ENCODE peak calls at places on chromosomes 1 and 21, in ten cellular contexts. B, A, N, D, E, G, Z, J, R and H are unnamed samples.
A peak's percentile ranks its signal among the peaks of the same experiment; 100 is the strongest.

GRCh38 chr1:31038360-31038759 is 27.2 kb downstream of the PUM1 start:
- DNase-seq in A (no peak), J (no peak), B (no peak), G (no peak), N (no peak), Z (no peak), E (no peak), R (no peak), D (no peak), H (no peak)

GRCh38 chr1:104636581-104636980 is 886.9 kb downstream of the AMY1C start:
- DNase-seq in D (no peak), J (no peak), N (no peak), R (no peak), G (peak; percentile 19), B (no peak), Z (no peak), A (no peak), E (no peak), H (no peak)

GRCh38 chr1:5594056-5594956 is 397.9 kb downstream of the NPHP4 start:
- DNase-seq in B (no peak), E (no peak), J (no peak), A (no peak), R (no peak), D (no peak), G (no peak), Z (no peak), N (no peak), H (no peak)

GRCh38 chr1:56295949-56296929 is 283.1 kb downstream of the PLPP3 start:
- DNase-seq in D (no peak), A (no peak), J (no peak), R (no peak), B (no peak), N (no peak), G (no peak), Z (no peak), E (no peak), H (no peak)

GRCh38 chr1:7373936-7374760 is 396.9 kb upstream of the VAMP3 start:
- DNase-seq in D (no peak), R (no peak), Z (no peak), N (no peak), E (no peak), B (no peak), A (no peak), G (no peak), J (peak; percentile 33), H (no peak)

GRCh38 chr1:45522324-45523104 is 830 bp upstream of the PRDX1 start:
- DNase-seq in D (no peak), B (peak; percentile 23), E (peak; percentile 41), A (no peak), G (no peak), J (peak; percentile 65), N (no peak), R (no peak), Z (no peak), H (no peak)

GRCh38 chr1:65979145-65979544 is 186.4 kb downstream of the PDE4B start:
- DNase-seq in R (peak; percentile 40), E (no peak), N (no peak), G (no peak), A (no peak), D (no peak), Z (no peak), B (no peak), J (no peak), H (no peak)

GRCh38 chr1:15684468-15685283 is 556 bp downstream of the PLEKHM2 start:
- DNase-seq in B (peak; percentile 39), R (peak; percentile 39), D (peak; percentile 59), N (peak; percentile 47), G (peak; percentile 87), A (peak; percentile 72), E (peak; percentile 54), J (peak; percentile 89), Z (peak; percentile 85), H (peak; percentile 44)

GRCh38 chr1:158720620-158721019 is at the start of gene OR6K3:
- DNase-seq in N (no peak), G (no peak), A (no peak), Z (no peak), B (no peak), R (no peak), E (no peak), D (no peak), J (no peak), H (no peak)

GRCh38 chr1:11132571-11133293 is 33.1 kb upstream of the EXOSC10 start:
- DNase-seq in J (no peak), G (peak; percentile 70), D (no peak), R (no peak), B (no peak), E (peak; percentile 20), N (no peak), A (no peak), Z (no peak), H (no peak)
- TF ChIP-seq CTCF in J (no peak), G (no peak), D (no peak), R (no peak), B (no peak), E (no peak), N (no peak), A (no peak), Z (no peak), H (no peak)

GRCh38 chr1:244852694-244853093 is 11.6 kb downstream of the HNRNPU start:
- DNase-seq in G (no peak), R (no peak), Z (no peak), A (no peak), E (no peak), B (no peak), J (no peak), N (no peak), D (no peak), H (no peak)

GRCh38 chr1:244851546-244852231 is 12.7 kb downstream of the HNRNPU start:
- DNase-seq in D (no peak), G (no peak), J (no peak), N (no peak), R (no peak), B (no peak), Z (no peak), A (no peak), E (no peak), H (no peak)

GRCh38 chr1:244850896-244851295 is 13.4 kb downstream of the HNRNPU start:
- DNase-seq in N (no peak), B (no peak), Z (no peak), E (no peak), A (no peak), G (no peak), R (no peak), J (no peak), D (no peak), H (no peak)

GRCh38 chr1:244854865-244855578 is 9.3 kb downstream of the HNRNPU start:
- DNase-seq in R (no peak), E (no peak), D (no peak), A (no peak), J (no peak), N (no peak), Z (no peak), B (no peak), G (no peak), H (no peak)

DNA sequence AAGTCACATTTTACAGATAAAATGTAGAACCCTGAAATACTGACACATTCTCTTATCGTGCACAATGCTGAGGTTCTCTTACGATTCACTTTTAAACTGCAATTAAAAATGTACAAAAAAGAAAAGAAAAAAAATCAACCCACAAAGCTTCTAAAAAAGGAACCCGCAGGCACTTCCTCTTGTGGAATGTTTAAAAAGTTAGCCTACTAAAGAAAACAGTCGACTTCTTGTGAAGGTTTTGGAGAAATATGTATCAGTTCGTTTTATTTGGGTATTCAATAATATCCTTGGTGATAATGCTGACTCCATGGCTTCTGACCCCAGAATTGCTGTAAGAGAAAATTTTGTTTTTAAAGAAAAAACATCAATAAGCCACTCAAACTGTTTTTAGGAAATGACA is 10.2 kb downstream of the HNRNPU start:
- DNase-seq in D (no peak), N (no peak), G (no peak), R (no peak), J (no peak), A (no peak), B (no peak), E (no peak), Z (no peak), H (no peak)
- H3K4me1 ChIP-seq in D (peaks cover 54% of the 10 kb centered on the region), N (peaks cover 15% of the 10 kb centered on the region), G (no peaks in the 10 kb centered on the region), R (peaks cover 32% of the 10 kb centered on the region), J (peaks cover 92% of the 10 kb centered on the region), A (peaks cover 37% of the 10 kb centered on the region), B (no peaks in the 10 kb centered on the region), E (peaks cover 7% of the 10 kb centered on the region), Z (peaks cover 43% of the 10 kb centered on the region), H (peaks cover 7% of the 10 kb centered on the region)

GRCh38 chr21:45438391-45439145 is 33.6 kb downstream of the COL18A1 start:
- DNase-seq in A (no peak), D (no peak), Z (no peak), N (no peak), E (no peak), B (no peak), R (no peak), J (peak; percentile 71), G (no peak), H (no peak)
- H3K4me3 ChIP-seq in A (peak overlapping the region; percentile 38), D (peak overlapping the region; percentile 60), Z (peak overlapping the region; percentile 43), N (no peak overlapping the region), E (no peak overlapping the region), B (peak overlapping the region; percentile 29), R (no peak overlapping the region), J (peak overlapping the region; percentile 13), G (no peak overlapping the region), H (no peak overlapping the region)

GRCh38 chr1:53637726-53638640 is 101.0 kb downstream of the GLIS1 start:
- DNase-seq in B (peak; percentile 8), J (peak; percentile 55), D (no peak), Z (peak; percentile 39), G (no peak), A (no peak), N (no peak), R (no peak), E (no peak), H (peak; percentile 12)

GRCh38 chr1:53638641-53639035 is 100.3 kb downstream of the GLIS1 start:
- DNase-seq in N (no peak), G (no peak), J (no peak), B (peak; percentile 6), R (no peak), A (no peak), Z (peak; percentile 55), E (no peak), D (no peak), H (peak; percentile 27)

GRCh38 chr1:53640696-53641065 is 98.3 kb downstream of the GLIS1 start:
- DNase-seq in R (no peak), G (no peak), Z (no peak), E (no peak), J (peak; percentile 36), D (no peak), A (peak; percentile 6), B (no peak), N (no peak), H (no peak)

GRCh38 chr1:53639996-53640695 is 98.8 kb downstream of the GLIS1 start:
- DNase-seq in B (peak; percentile 5), E (no peak), R (no peak), N (no peak), G (no peak), J (peak; percentile 49), D (no peak), Z (peak; percentile 26), A (peak; percentile 16), H (no peak)

DNA sequence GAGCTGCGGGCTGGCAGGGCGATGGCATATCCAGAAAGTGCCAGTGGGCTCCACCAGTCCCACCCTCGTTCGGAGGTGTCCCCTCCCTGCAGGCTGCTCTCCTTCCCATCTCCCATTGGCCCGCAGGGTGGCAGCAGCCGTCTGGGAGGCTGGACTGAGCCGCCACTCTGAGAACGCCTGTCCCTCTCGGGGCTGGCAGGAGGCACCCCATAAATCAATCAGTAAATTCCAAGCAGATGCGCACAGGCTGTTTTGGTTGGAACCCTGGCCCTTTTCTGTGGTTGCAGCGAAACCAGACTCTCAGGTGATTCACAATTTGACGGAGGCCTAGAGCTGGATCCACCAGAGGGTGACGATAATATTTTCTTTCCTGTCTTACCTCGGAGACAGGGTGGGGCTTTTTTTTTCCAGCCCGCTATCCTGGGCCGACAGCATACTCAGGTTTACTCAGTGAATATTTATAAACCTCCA is 99.7 kb downstream of the GLIS1 start:
- DNase-seq in D (peak; percentile 30), A (no peak), G (no peak), J (peak; percentile 58), N (no peak), R (no peak), B (peak; percentile 9), E (peak; percentile 22), Z (peak; percentile 44), H (no peak)
- TF ChIP-seq CTCF in D (peak; percentile 37), A (no peak), G (no peak), J (no peak), N (no peak), R (no peak), B (no peak), E (peak; percentile 57), Z (no peak), H (no peak)